ENCODE peak calls at places on chromosome 19, in four cellular contexts. One of them, this sample, is unnamed.

GRCh38 chr19:57746580-57747471 is at the start of gene ZNF776:
- DNase-seq in brain microvascular endothelial cell: peak
- DNase-seq in uterus: peak
- DNase-seq in ascending aorta: peak
- DNase-seq in this sample: peak

GRCh38 chr19:8423821-8424223 is 10.7 kb downstream of the MARCHF2 start:
- DNase-seq in ascending aorta: peak
- DNase-seq in brain microvascular endothelial cell: peak
- DNase-seq in uterus: peak
- DNase-seq in this sample: peak

GRCh38 chr19:1266818-1267440 is 2.2 kb upstream of the CIRBP start:
- DNase-seq in ascending aorta: peak
- DNase-seq in uterus: peak
- DNase-seq in brain microvascular endothelial cell: no peak
- DNase-seq in this sample: no peak

GRCh38 chr19:1102407-1103106 is 1.2 kb upstream of the GPX4 start:
- DNase-seq in uterus: peak
- DNase-seq in brain microvascular endothelial cell: peak
- DNase-seq in ascending aorta: peak
- DNase-seq in this sample: peak

GRCh38 chr19:2343289-2343982 is 15.0 kb downstream of the SPPL2B start:
- DNase-seq in brain microvascular endothelial cell: no peak
- DNase-seq in ascending aorta: no peak
- DNase-seq in uterus: no peak
- DNase-seq in this sample: no peak

GRCh38 chr19:2976609-2977000 is 759 bp upstream of the TLE6 start:
- DNase-seq in brain microvascular endothelial cell: no peak
- DNase-seq in ascending aorta: no peak
- DNase-seq in uterus: no peak
- DNase-seq in this sample: no peak

GRCh38 chr19:57282011-57282636 is 1.8 kb downstream of the ZNF460 start:
- DNase-seq in uterus: no peak
- DNase-seq in brain microvascular endothelial cell: no peak
- DNase-seq in ascending aorta: no peak
- DNase-seq in this sample: peak

GRCh38 chr19:38263696-38264485 is 482 bp upstream of the SPINT2 start:
- DNase-seq in brain microvascular endothelial cell: peak
- DNase-seq in ascending aorta: peak
- DNase-seq in uterus: no peak
- DNase-seq in this sample: peak

GRCh38 chr19:38213911-38214625 is 10.0 kb downstream of the DPF1 start:
- DNase-seq in uterus: no peak
- DNase-seq in ascending aorta: no peak
- DNase-seq in brain microvascular endothelial cell: peak
- DNase-seq in this sample: no peak

GRCh38 chr19:7869453-7869909 is 4.7 kb downstream of the PRR36 start:
- DNase-seq in brain microvascular endothelial cell: no peak
- DNase-seq in ascending aorta: no peak
- DNase-seq in uterus: peak
- DNase-seq in this sample: peak

DNA sequence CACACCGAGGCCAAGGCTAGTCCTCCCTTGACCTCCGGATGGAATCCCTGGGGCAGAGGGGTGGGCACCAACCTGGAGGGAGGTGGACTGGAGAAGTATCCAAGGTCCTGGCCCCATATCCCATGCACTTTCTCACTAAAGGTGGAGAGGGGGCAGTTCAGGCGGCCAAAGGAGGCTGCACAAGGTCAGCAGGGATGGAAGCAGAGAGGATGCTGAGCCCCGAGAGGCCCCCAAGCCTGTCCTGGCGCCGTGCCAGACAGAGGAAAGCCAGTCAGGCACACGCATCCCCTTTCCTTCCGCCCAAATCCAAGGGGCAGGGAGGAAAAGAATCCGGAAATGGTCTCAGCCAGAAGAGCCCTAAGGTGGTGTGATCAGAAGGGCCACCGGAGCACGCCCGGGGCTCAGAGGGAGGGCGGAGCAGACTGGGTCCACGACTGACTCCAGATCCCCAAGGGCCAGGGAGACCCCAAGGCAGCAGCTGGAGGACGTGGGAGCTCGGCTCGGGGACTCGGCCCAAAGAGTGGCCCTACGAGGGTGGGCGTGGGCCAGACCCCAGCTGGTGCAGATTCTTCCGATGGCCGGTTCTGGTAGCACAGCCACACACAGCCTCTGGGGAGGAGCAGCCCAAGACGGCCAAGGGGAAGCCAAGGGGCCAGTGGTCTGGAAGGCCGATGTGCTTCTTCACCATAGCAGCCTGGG is 60.0 kb downstream of the MLLT1 start:
- DNase-seq in ascending aorta: no peak
- DNase-seq in brain microvascular endothelial cell: no peak
- DNase-seq in uterus: no peak
- DNase-seq in this sample: no peak
- H3K27ac ChIP-seq in ascending aorta: no peak
- H3K27ac ChIP-seq in brain microvascular endothelial cell: no peak
- H3K27ac ChIP-seq in uterus: peak
- H3K27ac ChIP-seq in this sample: peak

DNA sequence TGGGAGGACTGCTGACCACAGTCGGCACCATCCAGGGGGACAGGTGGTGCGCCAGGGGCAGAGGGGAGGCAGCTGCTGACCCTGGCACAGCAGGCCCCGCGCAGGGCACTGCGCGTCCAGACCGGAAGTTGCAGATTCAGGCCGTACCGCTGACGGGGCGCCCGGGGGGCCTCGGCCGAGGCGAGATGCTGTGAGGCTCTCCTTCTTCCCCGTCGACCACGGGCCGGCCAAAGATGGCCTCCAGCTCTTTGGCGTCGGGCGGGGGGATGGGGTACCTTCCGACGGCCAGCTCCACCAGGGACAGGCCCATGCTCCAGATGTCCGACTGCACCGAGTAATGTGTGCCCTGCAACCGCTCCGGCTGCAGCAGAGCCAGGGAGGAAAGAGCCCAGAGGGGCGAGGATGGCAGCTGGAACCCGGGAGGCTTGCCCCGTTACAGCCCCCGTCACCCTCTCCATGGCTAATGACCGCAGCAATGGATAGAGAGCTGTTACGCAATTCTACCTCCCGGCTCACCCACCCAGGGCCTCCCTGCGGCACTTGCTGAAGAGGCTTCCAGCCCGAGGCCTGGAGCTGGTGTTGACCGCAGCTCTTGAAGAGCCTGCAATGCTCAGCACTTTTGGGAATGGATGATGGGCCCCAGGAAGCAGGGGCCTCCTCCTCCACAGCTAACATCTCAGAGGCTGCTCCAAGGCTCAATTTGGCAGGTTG is 24.7 kb downstream of the MAP2K2 start:
- DNase-seq in uterus: no peak
- DNase-seq in brain microvascular endothelial cell: no peak
- DNase-seq in ascending aorta: no peak
- DNase-seq in this sample: no peak
- TF ChIP-seq CTCF in uterus: no peak
- TF ChIP-seq CTCF in brain microvascular endothelial cell: no peak
- TF ChIP-seq CTCF in ascending aorta: no peak
- TF ChIP-seq CTCF in this sample: no peak

GRCh38 chr19:30557212-30557611 is 185.0 kb downstream of the ZNF536 start:
- DNase-seq in ascending aorta: no peak
- DNase-seq in brain microvascular endothelial cell: no peak
- DNase-seq in uterus: no peak
- DNase-seq in this sample: peak
- H3K27ac ChIP-seq in ascending aorta: no peak
- H3K27ac ChIP-seq in brain microvascular endothelial cell: no peak
- H3K27ac ChIP-seq in uterus: no peak
- H3K27ac ChIP-seq in this sample: no peak

DNA sequence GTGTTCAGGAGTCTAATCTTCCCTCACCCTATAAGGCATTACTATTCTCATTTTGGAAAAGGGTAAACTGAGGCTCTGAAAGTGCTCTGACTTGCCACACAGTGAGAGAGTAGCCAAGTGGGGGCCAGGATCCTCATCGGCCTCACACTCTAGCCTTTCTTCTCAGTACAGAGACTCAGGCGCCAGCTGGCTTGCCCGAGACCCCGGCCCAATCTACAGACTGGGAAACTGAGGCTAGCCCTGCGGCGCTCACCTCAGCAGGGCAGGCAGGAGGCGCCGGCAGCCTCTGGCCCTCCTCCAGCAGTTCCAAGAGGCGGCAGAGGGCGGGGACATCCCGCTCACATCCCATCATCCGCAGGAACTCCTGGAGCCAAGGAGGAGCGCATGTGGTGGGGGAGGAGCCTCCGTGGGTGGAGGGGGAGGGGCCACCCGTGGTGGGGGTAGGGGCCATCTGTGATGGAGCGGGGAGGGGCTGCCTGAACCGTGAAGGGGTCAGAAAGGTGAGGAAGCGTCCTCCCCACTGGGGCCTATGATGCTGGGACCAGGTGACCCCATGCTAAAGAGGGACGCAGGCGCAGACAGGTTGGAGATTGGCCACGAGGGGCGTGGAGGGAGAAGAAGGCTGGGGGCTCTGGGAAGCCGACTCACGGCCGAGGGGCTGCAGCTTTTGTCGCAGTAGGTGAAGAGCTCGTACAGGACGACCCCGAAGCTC is 8.7 kb upstream of the INSL3 start:
- DNase-seq in brain microvascular endothelial cell: peak
- DNase-seq in uterus: no peak
- DNase-seq in ascending aorta: no peak
- DNase-seq in this sample: peak
- TF ChIP-seq CTCF in brain microvascular endothelial cell: no peak
- TF ChIP-seq CTCF in uterus: no peak
- TF ChIP-seq CTCF in ascending aorta: no peak
- TF ChIP-seq CTCF in this sample: no peak

GRCh38 chr19:15696654-15697194 is 23.8 kb downstream of the CYP4F12 start:
- DNase-seq in ascending aorta: no peak
- DNase-seq in uterus: no peak
- DNase-seq in brain microvascular endothelial cell: no peak
- DNase-seq in this sample: no peak
- H3K27ac ChIP-seq in ascending aorta: no peak
- H3K27ac ChIP-seq in uterus: no peak
- H3K27ac ChIP-seq in brain microvascular endothelial cell: no peak
- H3K27ac ChIP-seq in this sample: no peak

GRCh38 chr19:36687214-36688056 is at the start of gene ZNF567:
- DNase-seq in ascending aorta: peak
- DNase-seq in uterus: peak
- DNase-seq in brain microvascular endothelial cell: peak
- DNase-seq in this sample: peak
- TF ChIP-seq CTCF in ascending aorta: no peak
- TF ChIP-seq CTCF in uterus: no peak
- TF ChIP-seq CTCF in brain microvascular endothelial cell: no peak
- TF ChIP-seq CTCF in this sample: no peak

GRCh38 chr19:6234527-6234926 is 45.2 kb downstream of the MLLT1 start:
- DNase-seq in brain microvascular endothelial cell: no peak
- DNase-seq in uterus: no peak
- DNase-seq in ascending aorta: no peak
- DNase-seq in this sample: no peak
- H3K27ac ChIP-seq in brain microvascular endothelial cell: no peak
- H3K27ac ChIP-seq in uterus: peak
- H3K27ac ChIP-seq in ascending aorta: no peak
- H3K27ac ChIP-seq in this sample: peak